ENCODE peak calls at places on chromosomes 11 and 22, in five cellular contexts. X, Z, J, L and R are unnamed samples.

GRCh38 chr11:10497371-10498021 is 42.4 kb downstream of the AMPD3 start:
- DNase-seq in J (no peak), L (no peak), X (no peak), Z (no peak), R (no peak)

GRCh38 chr11:11992257-11992690 is 16.2 kb downstream of the DKK3 start:
- DNase-seq in Z (peak), L (no peak), X (no peak), J (no peak), R (no peak)

GRCh38 chr22:19178065-19178658 is 374 bp downstream of the SLC25A1 start:
- DNase-seq in Z (peak), L (peak), X (peak), J (peak), R (peak)

GRCh38 chr11:44275241-44275640 is 34.7 kb downstream of the ALX4 start:
- DNase-seq in Z (no peak), J (no peak), X (no peak), L (no peak), R (no peak)

GRCh38 chr11:110425751-110426545 is 3.8 kb upstream of the FDX1 start:
- DNase-seq in Z (no peak), L (no peak), J (no peak), X (peak), R (peak)

GRCh38 chr11:6594142-6594768 is 9.2 kb downstream of the RRP8 start:
- DNase-seq in J (no peak), Z (no peak), L (no peak), X (no peak), R (no peak)

GRCh38 chr11:9566561-9567063 is 6.9 kb upstream of the WEE1 start:
- DNase-seq in L (no peak), Z (no peak), J (no peak), X (peak), R (no peak)

GRCh38 chr11:86193297-86194095 is 51.1 kb upstream of the EED start:
- DNase-seq in L (peak), X (peak), Z (peak), J (peak), R (peak)

GRCh38 chr11:131938321-131938751 is 567.9 kb downstream of the NTM start:
- DNase-seq in J (no peak), Z (no peak), L (no peak), X (no peak), R (no peak)

GRCh38 chr11:120060512-120060911 is 77.4 kb downstream of the TRIM29 start:
- DNase-seq in X (no peak), J (no peak), L (no peak), Z (no peak), R (no peak)

GRCh38 chr11:57303280-57303989 is 21.3 kb downstream of the TNKS1BP1 start:
- DNase-seq in X (no peak), J (peak), Z (no peak), L (no peak), R (no peak)

GRCh38 chr11:45974806-45975205 is 52.4 kb downstream of the LARGE2 start:
- DNase-seq in L (no peak), Z (no peak), X (peak), J (no peak), R (peak)

GRCh38 chr11:58576792-58577440 is 1.3 kb upstream of the LPXN start:
- DNase-seq in Z (no peak), L (no peak), J (no peak), X (peak), R (peak)
- TF ChIP-seq CTCF in Z (peak), L (peak), J (peak), X (peak), R (peak)

DNA sequence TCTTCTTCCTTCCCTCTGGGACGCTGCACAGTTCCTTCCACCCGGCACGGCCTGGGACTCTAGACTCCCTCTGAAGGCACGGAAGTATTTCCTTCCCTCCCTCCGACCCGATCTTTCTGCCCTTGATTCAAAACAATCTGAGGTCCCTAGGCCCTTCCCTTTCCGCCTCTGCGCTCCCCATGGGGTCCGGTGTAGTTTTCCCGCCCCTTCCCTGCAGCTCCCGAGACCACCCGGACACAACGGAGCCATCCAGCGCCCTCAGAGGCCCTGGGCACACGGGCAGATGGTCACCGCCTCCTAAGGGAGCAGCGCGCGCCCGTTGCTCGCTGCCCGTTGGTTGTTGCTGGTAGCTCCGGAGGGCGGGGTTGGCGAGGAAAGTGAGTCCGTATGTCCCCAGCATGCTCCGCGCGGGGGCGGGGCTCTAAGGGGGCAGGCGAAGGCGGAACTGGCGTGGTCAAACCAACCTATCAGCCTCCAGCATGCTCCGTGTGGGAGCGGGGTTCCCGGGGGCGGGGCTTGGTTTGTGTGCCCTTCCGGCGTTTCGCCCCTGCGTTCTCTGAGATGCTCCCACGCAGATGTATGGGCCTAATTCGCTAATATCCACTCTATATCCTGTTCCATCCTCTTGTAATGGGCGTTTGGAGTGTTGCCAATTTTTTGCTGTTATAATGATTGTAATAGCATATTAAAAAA is 19.6 kb downstream of the MIF start:
- DNase-seq in X (peak), L (peak), J (peak), Z (peak), R (peak)
- TF ChIP-seq CTCF in X (no peak), L (no peak), J (no peak), Z (no peak), R (no peak)

GRCh38 chr11:59144579-59145345 is 2.1 kb downstream of the FAM111A start:
- DNase-seq in J (peak), L (peak), Z (peak), X (peak), R (peak)
- TF ChIP-seq CTCF in J (peak), L (no peak), Z (no peak), X (no peak), R (no peak)

GRCh38 chr22:40818747-40819662 is at the start of gene SLC25A17:
- DNase-seq in Z (peak), X (peak), L (peak), J (peak), R (peak)
- TF ChIP-seq CTCF in Z (peak), X (peak), L (peak), J (peak), R (peak)

DNA sequence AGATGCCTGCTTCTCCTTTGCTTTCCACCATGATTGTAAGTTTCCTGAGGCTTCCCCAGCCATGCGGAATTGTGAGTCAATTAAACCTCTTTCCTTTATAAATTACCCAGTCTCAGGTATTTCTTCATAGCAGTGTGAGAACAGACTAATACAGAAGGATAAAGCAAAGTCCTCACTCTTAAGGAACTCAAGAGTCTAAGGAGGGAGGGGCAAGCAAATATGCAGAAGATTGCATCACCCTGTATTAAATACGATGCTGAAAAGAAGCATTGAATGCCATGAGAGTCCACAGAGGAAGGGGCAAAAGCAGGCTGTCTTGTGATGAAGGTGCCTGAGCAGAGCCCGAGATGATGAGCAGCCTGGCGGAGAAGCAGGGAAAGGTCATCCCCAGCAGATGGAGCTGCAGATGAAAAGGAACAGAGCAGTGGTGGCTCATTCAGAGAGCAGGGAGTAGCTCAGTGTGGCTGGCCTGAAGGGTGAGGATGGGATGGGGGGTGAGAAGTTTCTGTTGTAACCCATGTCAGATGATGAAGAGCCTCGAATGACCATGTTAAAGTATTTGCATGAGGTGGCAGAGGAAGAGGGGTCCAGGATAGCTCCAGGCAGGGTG is 6.3 kb upstream of the IZUMO1R start:
- DNase-seq in Z (no peak), J (peak), X (no peak), L (no peak), R (no peak)
- TF ChIP-seq CTCF in Z (no peak), J (peak), X (no peak), L (no peak), R (no peak)

GRCh38 chr11:1073261-1073724 is 1.4 kb upstream of the MUC2 start:
- DNase-seq in J (no peak), X (peak), Z (no peak), L (peak), R (peak)
- TF ChIP-seq CTCF in J (no peak), X (no peak), Z (no peak), L (no peak), R (no peak)

GRCh38 chr11:28835317-28835716 is 727.1 kb downstream of the METTL15 start:
- DNase-seq in Z (no peak), J (no peak), X (no peak), L (no peak), R (no peak)
- TF ChIP-seq CTCF in Z (no peak), J (no peak), X (no peak), L (no peak), R (no peak)

DNA sequence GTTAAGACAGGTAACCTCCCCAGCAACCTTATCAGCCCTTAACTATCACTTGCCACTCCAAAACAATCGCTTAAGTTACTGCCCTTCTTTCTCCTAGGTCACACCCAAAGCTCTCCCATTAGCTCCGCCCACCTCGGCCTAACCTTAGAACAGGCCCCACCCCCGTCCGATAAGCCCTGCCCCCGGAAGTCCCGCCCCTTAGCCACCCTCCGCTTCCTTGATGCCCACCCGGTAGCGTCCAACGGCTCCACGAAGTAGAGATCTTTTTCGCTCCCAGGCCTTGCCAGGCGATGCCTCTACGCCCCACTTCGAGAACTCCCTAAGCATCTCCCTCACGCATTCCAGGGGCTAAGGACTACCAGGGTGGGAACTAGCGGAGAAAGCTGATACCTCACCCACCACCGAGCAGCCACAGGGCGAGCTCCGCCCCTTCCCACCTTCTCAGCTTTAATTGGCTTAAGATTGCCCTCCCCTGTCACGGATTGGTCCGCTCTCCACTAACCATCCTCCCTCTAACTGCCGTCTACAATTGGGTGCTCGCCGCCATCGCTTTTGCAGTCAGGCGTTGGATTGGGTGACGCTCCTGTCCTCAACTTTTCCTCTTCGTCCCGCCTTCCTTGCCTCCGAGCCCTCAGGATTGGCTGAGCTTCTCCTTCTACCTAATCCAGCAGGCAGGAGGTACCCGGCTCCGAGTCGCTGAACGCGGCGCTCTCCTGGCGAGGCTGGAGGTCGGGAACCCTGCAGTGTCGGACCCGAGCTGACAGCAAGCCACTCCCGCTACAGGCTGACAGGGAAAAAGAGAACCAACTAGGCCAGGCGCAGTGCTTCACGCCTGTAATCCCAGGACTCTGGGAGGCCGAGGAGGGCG is at the start of gene ZBTB3:
- DNase-seq in X (peak), J (peak), L (peak), Z (peak), R (peak)
- TF ChIP-seq CTCF in X (no peak), J (no peak), L (no peak), Z (no peak), R (no peak)

GRCh38 chr11:33018840-33019239 is 3.2 kb downstream of the DEPDC7 start:
- DNase-seq in J (no peak), Z (no peak), L (no peak), X (no peak), R (no peak)
- TF ChIP-seq CTCF in J (no peak), Z (no peak), L (no peak), X (no peak), R (no peak)